ENCODE peak calls at places on chromosomes 1 and 21, in eight cellular contexts. T is HL-60, C is pancreas, V is AG04450, G is brain microvascular endothelial cell, L is fibroblast of lung, Y is H9, X is DND-41. Q is an unnamed sample.

GRCh38 chr1:84688461-84689061 is 1.7 kb downstream of the SSX2IP start:
- DNase-seq in T (peak), C (no peak), V (no peak), G (no peak), L (peak), Y (no peak), X (no peak), Q (no peak)

GRCh38 chr1:228340686-228341449 is 65.8 kb downstream of the TRIM11 start:
- DNase-seq in T (no peak), C (peak), V (no peak), G (no peak), L (no peak), Y (peak), X (peak), Q (no peak)

GRCh38 chr1:233025156-233025555 is 74.7 kb downstream of the NTPCR start:
- DNase-seq in T (no peak), C (no peak), V (no peak), G (peak), L (peak), Y (peak), X (peak), Q (peak)

GRCh38 chr1:223620297-223620900 is 45.1 kb downstream of the CAPN8 start:
- DNase-seq in T (no peak), C (no peak), V (no peak), G (no peak), L (no peak), Y (no peak), X (no peak), Q (no peak)

GRCh38 chr1:41365772-41366427 is 4.7 kb downstream of the FOXO6 start:
- DNase-seq in T (no peak), C (peak), V (no peak), G (no peak), L (no peak), Y (peak), X (peak), Q (peak)

GRCh38 chr1:183027031-183027430 is 3.8 kb downstream of the LAMC1 start:
- DNase-seq in T (no peak), C (no peak), V (no peak), G (no peak), L (peak), Y (no peak), X (no peak), Q (no peak)

GRCh38 chr1:12600335-12600734 is 17.7 kb downstream of the DHRS3 start:
- DNase-seq in T (no peak), C (no peak), V (no peak), G (no peak), L (no peak), Y (no peak), X (no peak), Q (peak)

GRCh38 chr21:28485301-28486022 is 507.2 kb downstream of the LTN1 start:
- DNase-seq in T (no peak), C (no peak), V (peak), G (peak), L (peak), Y (no peak), X (no peak), Q (no peak)

GRCh38 chr1:30903343-30904034 is 5.1 kb downstream of the SDC3 start:
- DNase-seq in T (no peak), C (no peak), V (no peak), G (no peak), L (peak), Y (no peak), X (no peak), Q (no peak)

GRCh38 chr1:78687315-78687714 is 37.7 kb downstream of the IFI44 start:
- DNase-seq in T (no peak), C (no peak), V (no peak), G (no peak), L (no peak), Y (no peak), X (no peak), Q (no peak)

GRCh38 chr1:181161170-181161870 is 72.8 kb downstream of the IER5 start:
- DNase-seq in T (peak), C (no peak), V (no peak), G (no peak), L (no peak), Y (no peak), X (no peak), Q (no peak)

GRCh38 chr1:30525980-30526651 is 197.3 kb downstream of the MATN1 start:
- DNase-seq in T (no peak), C (peak), V (no peak), G (peak), L (peak), Y (no peak), X (no peak), Q (no peak)

DNA sequence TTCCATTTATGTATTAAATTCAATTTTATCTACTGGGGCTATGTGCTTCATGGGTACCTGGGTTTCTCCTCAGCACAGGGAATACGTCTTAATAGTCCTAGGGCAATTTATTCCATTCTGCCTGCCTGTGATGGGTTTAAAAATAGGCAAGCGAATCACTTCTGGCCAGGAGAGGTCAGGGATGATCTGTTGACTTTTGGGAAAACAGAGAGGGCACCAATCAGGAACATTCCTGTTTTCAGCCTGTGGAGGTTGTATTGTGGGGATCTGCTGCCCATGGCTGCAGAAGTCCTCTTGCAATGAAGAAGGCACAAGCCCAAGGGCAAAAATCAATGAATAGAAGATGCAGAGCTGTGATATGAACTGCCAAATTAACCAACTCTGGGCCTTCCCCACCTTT is 303.1 kb downstream of the CTH start:
- DNase-seq in T (no peak), C (no peak), V (no peak), G (no peak), L (no peak), Y (peak), X (no peak), Q (no peak)
- TF ChIP-seq CTCF in T (no peak), C (no peak), V (no peak), G (no peak), L (no peak), Y (peak), X (no peak), Q (no peak)

GRCh38 chr1:63909511-63909910 is 135.7 kb downstream of the ROR1 start:
- DNase-seq in T (no peak), C (no peak), V (no peak), G (no peak), L (no peak), Y (no peak), X (no peak), Q (no peak)

GRCh38 chr1:63912643-63913042 is 138.8 kb downstream of the ROR1 start:
- DNase-seq in T (no peak), C (no peak), V (no peak), G (no peak), L (no peak), Y (no peak), X (no peak), Q (no peak)

GRCh38 chr1:63913533-63913932 is 139.7 kb downstream of the ROR1 start:
- DNase-seq in T (no peak), C (no peak), V (no peak), G (no peak), L (no peak), Y (no peak), X (no peak), Q (no peak)

GRCh38 chr1:63908016-63908415 is 134.2 kb downstream of the ROR1 start:
- DNase-seq in T (no peak), C (no peak), V (no peak), G (no peak), L (no peak), Y (no peak), X (no peak), Q (no peak)

GRCh38 chr1:63911049-63911448 is 137.2 kb downstream of the ROR1 start:
- DNase-seq in T (no peak), C (no peak), V (no peak), G (no peak), L (no peak), Y (no peak), X (no peak), Q (no peak)
- H3K27ac ChIP-seq in T (no peak), C (no peak), V (no peak), G (no peak), L (no peak), Y (no peak), X (no peak), Q (no peak)

DNA sequence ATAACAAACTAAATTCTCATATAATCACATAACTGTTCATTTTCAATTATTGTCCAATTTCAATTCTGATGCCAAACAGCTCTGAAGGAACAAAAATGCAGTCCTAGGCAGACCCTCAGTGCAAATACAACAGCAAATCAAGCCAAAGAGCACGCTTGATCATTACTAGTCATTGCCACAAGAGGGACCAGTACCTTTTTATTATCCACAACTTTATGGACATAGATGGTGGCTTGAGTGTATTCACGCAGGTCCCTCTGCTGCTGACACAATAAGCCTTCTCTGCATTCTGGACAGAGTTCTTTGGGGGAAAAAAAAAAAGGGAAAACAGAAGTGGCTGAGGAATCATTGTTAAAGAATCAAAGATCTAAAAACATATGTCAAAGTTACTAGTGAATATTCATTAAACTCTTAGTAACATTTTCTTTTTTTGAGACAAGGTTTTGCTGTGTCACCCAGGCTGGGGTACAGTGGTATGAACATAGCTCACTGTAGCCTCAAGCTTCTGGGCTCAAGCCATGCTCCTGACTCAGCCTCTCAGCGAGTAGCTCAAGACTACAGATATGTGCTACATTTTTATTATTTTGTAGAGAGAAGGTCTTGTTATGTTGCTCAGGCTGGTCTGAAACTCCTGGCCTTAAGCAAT is 34.3 kb upstream of the RAP1GAP start:
- DNase-seq in T (no peak), C (no peak), V (peak), G (peak), L (peak), Y (no peak), X (no peak), Q (no peak)
- TF ChIP-seq CTCF in T (no peak), C (no peak), V (peak), G (peak), L (peak), Y (peak), X (peak), Q (no peak)

GRCh38 chr1:151213560-151213959 is 15.2 kb downstream of the PIP5K1A start:
- DNase-seq in T (no peak), C (no peak), V (no peak), G (no peak), L (peak), Y (no peak), X (no peak), Q (no peak)

GRCh38 chr1:151211972-151212705 is 13.8 kb downstream of the PIP5K1A start:
- DNase-seq in T (no peak), C (no peak), V (no peak), G (no peak), L (peak), Y (no peak), X (peak), Q (no peak)

DNA sequence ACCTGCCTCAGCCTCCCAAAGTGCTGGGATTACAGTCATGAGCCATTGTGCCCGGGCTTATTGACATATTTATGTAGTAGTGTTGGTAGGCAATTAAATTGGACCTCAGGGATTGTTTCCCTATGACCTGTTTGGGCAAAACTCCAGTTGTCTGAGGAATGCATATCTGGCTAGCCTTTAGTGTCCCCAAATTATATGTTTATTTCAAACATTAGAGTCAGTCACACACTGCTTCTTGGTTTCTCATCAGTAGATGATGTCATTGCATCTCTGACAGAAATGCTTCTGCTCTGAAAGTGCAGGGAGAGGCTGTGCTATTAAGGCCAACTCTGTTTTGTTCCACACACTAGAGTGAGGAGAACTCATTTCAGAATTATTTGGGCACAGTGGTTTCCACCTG is 12.5 kb downstream of the PIP5K1A start:
- DNase-seq in T (no peak), C (no peak), V (no peak), G (no peak), L (peak), Y (no peak), X (no peak), Q (no peak)
- H3K27ac ChIP-seq in T (no peak), C (no peak), V (no peak), G (peak), L (no peak), Y (no peak), X (no peak), Q (no peak)

DNA sequence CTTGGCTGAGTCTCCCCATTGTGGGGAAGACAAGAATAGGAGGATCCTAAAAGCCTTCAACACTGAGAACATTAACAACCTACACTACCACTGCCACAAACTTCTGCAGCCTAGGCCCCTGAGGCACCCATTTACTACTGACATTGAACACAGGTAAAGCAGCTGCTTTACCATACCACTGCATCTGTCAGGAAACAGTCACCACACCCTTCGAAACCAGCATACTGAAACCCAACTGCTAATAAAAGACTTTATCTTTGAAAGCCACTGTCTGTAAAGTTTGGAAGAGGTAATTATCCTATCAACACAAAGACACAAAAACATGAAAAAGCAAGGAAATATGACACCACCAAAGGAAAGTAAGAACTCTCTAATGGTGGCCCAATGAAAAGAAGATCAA is 7.4 kb downstream of the IFNAR1 start:
- DNase-seq in T (no peak), C (no peak), V (no peak), G (no peak), L (no peak), Y (no peak), X (no peak), Q (no peak)
- TF ChIP-seq CTCF in T (no peak), C (no peak), V (no peak), G (no peak), L (no peak), Y (no peak), X (no peak), Q (no peak)

GRCh38 chr21:37153935-37154350 is 80.9 kb downstream of the TTC3 start:
- DNase-seq in T (no peak), C (no peak), V (no peak), G (no peak), L (peak), Y (no peak), X (no peak), Q (peak)

GRCh38 chr21:37155216-37155615 is 82.2 kb downstream of the TTC3 start:
- DNase-seq in T (no peak), C (no peak), V (no peak), G (no peak), L (peak), Y (no peak), X (no peak), Q (no peak)

GRCh38 chr21:37157938-37158337 is 84.9 kb downstream of the TTC3 start:
- DNase-seq in T (no peak), C (no peak), V (no peak), G (no peak), L (no peak), Y (no peak), X (no peak), Q (no peak)

GRCh38 chr21:37149411-37149810 is 76.4 kb downstream of the TTC3 start:
- DNase-seq in T (no peak), C (no peak), V (peak), G (peak), L (peak), Y (no peak), X (no peak), Q (no peak)

GRCh38 chr21:37153193-37153934 is 80.3 kb downstream of the TTC3 start:
- DNase-seq in T (no peak), C (no peak), V (no peak), G (no peak), L (peak), Y (no peak), X (no peak), Q (peak)
- H3K27ac ChIP-seq in T (no peak), C (peak), V (no peak), G (no peak), L (no peak), Y (no peak), X (no peak), Q (peak)

DNA sequence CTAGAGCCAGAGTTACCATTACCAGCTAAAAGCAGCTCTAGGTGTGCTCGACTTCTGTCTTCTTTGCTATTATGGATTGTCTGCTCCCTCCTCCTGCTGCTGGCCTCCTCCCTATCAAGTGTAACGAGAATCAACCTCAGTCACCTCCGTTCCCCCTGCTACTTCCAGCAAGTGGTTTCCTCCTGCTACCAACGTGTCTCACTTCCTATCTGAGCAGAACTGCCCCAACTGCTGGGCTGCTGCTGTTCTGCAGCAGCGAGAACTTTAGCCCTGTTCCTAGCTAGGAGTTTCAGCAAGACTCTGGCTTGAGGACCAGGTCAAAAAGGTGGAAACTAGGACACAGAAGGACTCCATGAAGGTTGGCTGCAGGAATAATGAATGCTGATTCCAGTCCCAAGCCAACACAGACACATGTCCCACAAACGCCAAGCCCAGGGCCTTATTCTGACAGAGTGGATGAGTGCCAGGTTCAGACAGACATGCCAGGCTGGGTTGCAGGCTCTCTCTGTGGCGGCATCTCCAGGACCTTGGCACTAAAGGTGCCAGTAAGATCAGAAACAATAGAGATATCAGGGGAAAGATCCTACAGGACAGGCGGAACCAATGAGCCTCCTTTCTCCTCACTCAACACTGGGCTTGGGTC is 46.9 kb downstream of the CD34 start:
- DNase-seq in T (no peak), C (no peak), V (no peak), G (no peak), L (no peak), Y (no peak), X (peak), Q (no peak)
- TF ChIP-seq CTCF in T (peak), C (no peak), V (no peak), G (no peak), L (no peak), Y (no peak), X (peak), Q (no peak)

GRCh38 chr21:44298301-44298700 is 1.6 kb upstream of the PFKL start:
- DNase-seq in T (no peak), C (no peak), V (no peak), G (no peak), L (no peak), Y (no peak), X (no peak), Q (no peak)
- H3K27ac ChIP-seq in T (peak), C (no peak), V (no peak), G (no peak), L (no peak), Y (no peak), X (no peak), Q (no peak)

GRCh38 chr1:20366766-20367602 is 76.3 kb downstream of the VWA5B1 start:
- DNase-seq in T (no peak), C (peak), V (no peak), G (peak), L (peak), Y (peak), X (no peak), Q (peak)
- TF ChIP-seq CTCF in T (no peak), C (peak), V (peak), G (peak), L (peak), Y (peak), X (no peak), Q (peak)

Q was measured in colonic mucosa.